ENCODE peak calls at places on chromosomes 2 and 18, in five cellular contexts. B, H, V, I and Z are unnamed samples. For H3K4me1, the result is how much of the 10 kb centered on the place peaks cover.

GRCh38 chr18:251572-251971 is 16.3 kb downstream of the THOC1 start:
- DNase-seq in B (no peak), H (no peak), V (no peak), I (no peak), Z (no peak)

GRCh38 chr2:126665483-126665882 is 9.5 kb downstream of the GYPC start:
- DNase-seq in B (no peak), H (no peak), V (no peak), I (no peak), Z (no peak)

GRCh38 chr2:12448846-12449480 is 267.8 kb upstream of the TRIB2 start:
- DNase-seq in B (no peak), H (no peak), V (no peak), I (no peak), Z (no peak)

GRCh38 chr18:74731097-74731496 is 133.4 kb downstream of the ZNF407 start:
- DNase-seq in B (no peak), H (no peak), V (no peak), I (no peak), Z (no peak)

GRCh38 chr18:70293166-70293565 is 4.3 kb downstream of the SOCS6 start:
- DNase-seq in B (no peak), H (no peak), V (no peak), I (no peak), Z (no peak)

GRCh38 chr2:96103906-96104861 is 12.2 kb downstream of the ADRA2B start:
- DNase-seq in B (peak), H (no peak), V (no peak), I (no peak), Z (peak)

GRCh38 chr2:215435261-215435808 is 533 bp downstream of the FN1 start:
- DNase-seq in B (no peak), H (peak), V (peak), I (no peak), Z (peak)

GRCh38 chr2:3839489-3839888 is 136.1 kb downstream of the DCDC2C start:
- DNase-seq in B (no peak), H (no peak), V (no peak), I (no peak), Z (no peak)

GRCh38 chr2:239386001-239386670 is 14.7 kb downstream of the HDAC4 start:
- DNase-seq in B (no peak), H (no peak), V (no peak), I (no peak), Z (no peak)

GRCh38 chr18:2387588-2387987 is 183.7 kb downstream of the METTL4 start:
- DNase-seq in B (no peak), H (no peak), V (no peak), I (no peak), Z (no peak)

GRCh38 chr2:227513113-227513512 is 41.2 kb downstream of the AGFG1 start:
- DNase-seq in B (no peak), H (no peak), V (no peak), I (no peak), Z (no peak)
- H3K4me1 ChIP-seq in B (under half), H (half or more), V (half or more), I (under half), Z (half or more)

GRCh38 chr2:111135910-111136297 is 15.2 kb downstream of the BCL2L11 start:
- DNase-seq in B (no peak), H (peak), V (peak), I (no peak), Z (peak)
- TF ChIP-seq CTCF in B (no peak), H (no peak), V (peak), I (peak), Z (peak)

GRCh38 chr2:70482401-70482800 is 71.2 kb downstream of the TGFA start:
- DNase-seq in B (no peak), H (no peak), V (no peak), I (no peak), Z (no peak)
- H3K4me3 ChIP-seq in B (no peak), H (no peak), V (no peak), I (no peak), Z (no peak)

GRCh38 chr2:230972046-230972445 is 23.9 kb upstream of the SPATA3 start:
- DNase-seq in B (no peak), H (no peak), V (no peak), I (no peak), Z (no peak)

GRCh38 chr2:230976671-230977171 is 19.2 kb upstream of the SPATA3 start:
- DNase-seq in B (no peak), H (no peak), V (no peak), I (no peak), Z (no peak)

GRCh38 chr2:230975927-230976326 is 20.0 kb upstream of the SPATA3 start:
- DNase-seq in B (no peak), H (no peak), V (no peak), I (no peak), Z (no peak)

GRCh38 chr2:230969673-230970015 is 26.3 kb upstream of the SPATA3 start:
- DNase-seq in B (no peak), H (no peak), V (no peak), I (no peak), Z (no peak)

DNA sequence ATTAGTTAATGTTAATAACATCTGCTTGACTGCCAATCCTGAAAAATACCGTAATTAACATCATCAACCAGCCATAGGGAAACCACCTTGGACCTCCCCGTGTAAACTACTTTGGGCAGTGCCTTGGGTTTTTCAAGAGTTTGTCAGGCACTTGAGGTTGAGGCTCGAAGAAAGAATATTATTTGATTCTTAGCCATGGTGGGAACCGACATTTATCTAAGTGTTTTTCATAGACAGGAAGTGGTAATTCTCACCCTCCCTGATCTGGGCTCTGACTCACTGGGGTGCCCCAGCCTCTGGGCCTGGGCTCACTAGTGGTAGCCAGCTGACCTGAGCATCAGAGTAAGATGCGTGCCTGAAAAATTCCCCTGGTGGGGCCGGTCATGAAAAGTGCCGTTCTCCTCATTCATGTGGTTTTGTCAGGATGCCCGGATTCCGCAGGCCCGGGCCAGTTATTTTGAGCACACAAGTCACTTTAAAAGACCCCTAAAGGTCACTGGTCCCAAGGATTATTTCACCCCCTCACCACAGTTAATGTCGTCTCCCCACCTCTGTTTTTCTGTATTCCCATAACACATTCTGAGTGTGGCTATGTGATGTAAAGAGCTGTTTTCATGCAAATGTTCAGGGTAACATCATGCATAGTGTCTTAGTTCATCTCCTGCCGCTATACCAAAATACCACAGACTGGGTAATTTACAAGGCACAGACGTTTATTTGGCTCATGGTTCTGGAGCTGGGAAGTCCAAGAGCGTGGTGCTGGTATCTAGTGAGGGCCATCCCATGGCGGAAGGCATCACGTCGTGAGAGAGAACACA is 21.6 kb upstream of the SPATA3 start:
- DNase-seq in B (no peak), H (no peak), V (no peak), I (no peak), Z (no peak)
- H3K4me1 ChIP-seq in B (under half), H (under half), V (under half), I (under half), Z (under half)

GRCh38 chr2:105888625-105889024 is 143.9 kb downstream of the NCK2 start:
- DNase-seq in B (no peak), H (no peak), V (no peak), I (peak), Z (no peak)
- TF ChIP-seq CTCF in B (no peak), H (no peak), V (no peak), I (peak), Z (no peak)

GRCh38 chr18:63980027-63980426 is 10.1 kb downstream of the SERPINB8 start:
- DNase-seq in B (no peak), H (no peak), V (no peak), I (no peak), Z (no peak)

GRCh38 chr18:63977040-63977439 is 7.2 kb downstream of the SERPINB8 start:
- DNase-seq in B (no peak), H (no peak), V (no peak), I (no peak), Z (no peak)

GRCh38 chr18:63981719-63982118 is 11.8 kb downstream of the SERPINB8 start:
- DNase-seq in B (no peak), H (no peak), V (no peak), I (no peak), Z (no peak)

GRCh38 chr18:63980896-63981454 is 11.1 kb downstream of the SERPINB8 start:
- DNase-seq in B (no peak), H (no peak), V (no peak), I (no peak), Z (no peak)

DNA sequence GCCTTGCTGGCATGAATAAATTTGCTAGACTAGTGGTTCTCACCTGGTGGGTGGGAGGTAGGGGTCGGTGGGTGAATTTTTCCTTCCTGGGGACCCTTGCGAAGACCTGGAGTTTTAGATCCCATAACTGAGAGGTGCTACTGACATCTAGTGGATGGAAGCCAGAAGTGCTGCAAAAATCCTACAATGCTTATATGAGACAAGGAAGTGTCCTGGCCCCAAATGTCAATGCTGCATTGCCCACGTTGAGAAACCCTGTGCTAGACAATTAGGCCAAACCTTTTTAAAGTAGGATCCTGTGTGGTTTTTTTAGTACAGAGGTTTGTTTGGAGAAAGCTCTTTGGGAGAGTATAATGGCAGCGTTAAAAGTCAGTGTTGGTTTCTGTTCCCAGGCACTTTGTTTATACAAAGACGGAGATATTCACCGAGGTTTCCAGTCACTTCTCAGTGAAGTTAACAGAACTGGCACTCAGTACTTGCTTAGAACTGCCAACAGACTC is 9.6 kb downstream of the SERPINB8 start:
- DNase-seq in B (no peak), H (peak), V (no peak), I (peak), Z (no peak)
- H3K4me3 ChIP-seq in B (peak), H (no peak), V (peak), I (no peak), Z (peak)

DNA sequence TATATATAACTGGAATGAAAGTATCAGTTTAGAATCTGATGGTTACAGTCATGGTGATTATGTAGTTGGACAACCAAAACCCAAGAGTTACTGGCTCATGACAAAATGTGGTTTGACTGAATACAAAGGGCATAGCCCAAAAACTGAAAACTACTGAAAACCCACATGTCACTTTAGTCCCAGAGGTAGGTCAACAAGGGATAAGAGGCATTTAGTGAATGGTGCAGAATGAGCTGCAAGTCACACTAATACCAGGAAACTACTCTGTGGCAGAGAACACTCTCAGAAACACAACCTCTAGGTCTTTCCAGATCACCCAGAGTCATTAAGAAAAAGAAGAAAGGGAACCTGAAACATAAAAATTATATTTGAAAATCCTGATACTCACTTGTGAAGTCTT is 154.5 kb downstream of the AGPS start:
- DNase-seq in B (no peak), H (no peak), V (no peak), I (no peak), Z (no peak)
- H3K4me1 ChIP-seq in B (under half), H (under half), V (under half), I (under half), Z (under half)

GRCh38 chr2:146317959-146318358 is 1526.9 kb upstream of the ACVR2A start:
- DNase-seq in B (no peak), H (no peak), V (no peak), I (no peak), Z (no peak)

DNA sequence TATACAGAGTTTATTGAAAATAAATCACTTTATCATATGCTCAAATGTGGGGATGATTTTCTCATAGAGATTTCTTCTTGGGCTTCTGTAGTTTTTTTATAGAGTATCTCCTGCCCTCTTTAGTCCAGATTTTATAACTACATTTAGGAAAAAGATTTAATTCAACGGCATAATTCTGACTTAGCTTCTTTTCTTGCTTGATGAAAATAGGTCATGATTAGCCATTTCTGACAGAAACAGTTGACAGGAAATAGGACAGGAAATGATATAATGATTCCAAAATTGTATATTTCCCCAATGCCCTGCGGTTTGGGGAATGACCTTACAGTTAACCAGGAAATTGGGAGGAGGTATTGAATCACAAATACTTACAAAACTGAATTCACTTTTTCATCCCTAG is 1531.9 kb upstream of the ACVR2A start:
- DNase-seq in B (no peak), H (no peak), V (no peak), I (no peak), Z (no peak)
- TF ChIP-seq CTCF in B (no peak), H (peak), V (no peak), I (no peak), Z (peak)

GRCh38 chr2:73205611-73206010 is 3.2 kb downstream of the NOTO start:
- DNase-seq in B (no peak), H (no peak), V (no peak), I (no peak), Z (no peak)

GRCh38 chr2:73208258-73208657 is 5.8 kb upstream of the SMYD5 start:
- DNase-seq in B (no peak), H (no peak), V (no peak), I (no peak), Z (no peak)

GRCh38 chr2:73197579-73197978 is 4.8 kb upstream of the NOTO start:
- DNase-seq in B (no peak), H (no peak), V (no peak), I (no peak), Z (no peak)

GRCh38 chr2:73202156-73203054 is at the start of gene NOTO:
- DNase-seq in B (no peak), H (no peak), V (no peak), I (no peak), Z (no peak)

GRCh38 chr2:73203055-73203681 is 794 bp downstream of the NOTO start:
- DNase-seq in B (no peak), H (no peak), V (no peak), I (no peak), Z (no peak)
- H3K4me3 ChIP-seq in B (peak), H (peak), V (peak), I (no peak), Z (peak)